ENCODE peak calls at places on chromosomes 12 and 14, in seven cellular contexts. One of them, this sample, is unnamed.

GRCh38 chr14:35879141-35879648 is 53.1 kb downstream of the BRMS1L start:
- DNase-seq in dermis blood vessel endothelial cell: peak; percentile 5
- DNase-seq in left kidney: no peak
- DNase-seq in CD8-positive, alpha-beta memory T cell: no peak
- DNase-seq in heart right ventricle: no peak
- DNase-seq in AG10803: peak; percentile 56
- DNase-seq in iris pigment epithelial cell: peak; percentile 64
- DNase-seq in this sample: peak; percentile 54

GRCh38 chr12:1688086-1688710 is 2.7 kb upstream of the ADIPOR2 start:
- DNase-seq in heart right ventricle: no peak
- DNase-seq in iris pigment epithelial cell: no peak
- DNase-seq in CD8-positive, alpha-beta memory T cell: no peak
- DNase-seq in dermis blood vessel endothelial cell: no peak
- DNase-seq in left kidney: no peak
- DNase-seq in AG10803: no peak
- DNase-seq in this sample: peak; percentile 23

GRCh38 chr12:121983546-121984205 is 38.0 kb upstream of the BCL7A start:
- DNase-seq in heart right ventricle: no peak
- DNase-seq in left kidney: peak; percentile 90
- DNase-seq in dermis blood vessel endothelial cell: peak; percentile 27
- DNase-seq in iris pigment epithelial cell: peak; percentile 17
- DNase-seq in AG10803: no peak
- DNase-seq in CD8-positive, alpha-beta memory T cell: no peak
- DNase-seq in this sample: no peak

GRCh38 chr14:69282448-69282847 is 22.5 kb downstream of the GALNT16 start:
- DNase-seq in iris pigment epithelial cell: no peak
- DNase-seq in CD8-positive, alpha-beta memory T cell: no peak
- DNase-seq in AG10803: no peak
- DNase-seq in heart right ventricle: no peak
- DNase-seq in left kidney: no peak
- DNase-seq in dermis blood vessel endothelial cell: no peak
- DNase-seq in this sample: no peak

GRCh38 chr12:50083301-50083700 is 1.8 kb upstream of the SMARCD1 start:
- DNase-seq in CD8-positive, alpha-beta memory T cell: no peak
- DNase-seq in left kidney: no peak
- DNase-seq in AG10803: peak; percentile 17
- DNase-seq in iris pigment epithelial cell: no peak
- DNase-seq in heart right ventricle: no peak
- DNase-seq in dermis blood vessel endothelial cell: no peak
- DNase-seq in this sample: no peak

GRCh38 chr14:72892103-72892878 is 1.6 kb downstream of the DPF3 start:
- DNase-seq in left kidney: peak; percentile 74
- DNase-seq in heart right ventricle: no peak
- DNase-seq in CD8-positive, alpha-beta memory T cell: peak; percentile 6
- DNase-seq in AG10803: no peak
- DNase-seq in iris pigment epithelial cell: peak; percentile 68
- DNase-seq in dermis blood vessel endothelial cell: peak; percentile 63
- DNase-seq in this sample: no peak

GRCh38 chr12:7959278-7960063 is 23.5 kb upstream of the SLC2A3 start:
- DNase-seq in iris pigment epithelial cell: no peak
- DNase-seq in left kidney: peak; percentile 17
- DNase-seq in dermis blood vessel endothelial cell: peak; percentile 16
- DNase-seq in heart right ventricle: no peak
- DNase-seq in CD8-positive, alpha-beta memory T cell: peak; percentile 39
- DNase-seq in AG10803: no peak
- DNase-seq in this sample: peak; percentile 79

GRCh38 chr12:6113691-6114475 is 10.6 kb downstream of the VWF start:
- DNase-seq in heart right ventricle: no peak
- DNase-seq in AG10803: no peak
- DNase-seq in left kidney: no peak
- DNase-seq in iris pigment epithelial cell: no peak
- DNase-seq in dermis blood vessel endothelial cell: no peak
- DNase-seq in CD8-positive, alpha-beta memory T cell: no peak
- DNase-seq in this sample: no peak

GRCh38 chr14:97267509-97267908 is 470.3 kb downstream of the VRK1 start:
- DNase-seq in dermis blood vessel endothelial cell: no peak
- DNase-seq in left kidney: no peak
- DNase-seq in CD8-positive, alpha-beta memory T cell: no peak
- DNase-seq in heart right ventricle: no peak
- DNase-seq in AG10803: peak; percentile 24
- DNase-seq in iris pigment epithelial cell: no peak
- DNase-seq in this sample: peak; percentile 16